ENCODE peak calls at places on chromosomes 12 and 14, in seven cellular contexts. L is CD8-positive, alpha-beta T cell; G is PC-3; S is lung; P is body of pancreas; B is GM23338; Q is K562. O is an unnamed sample.

GRCh38 chr12:131113562-131113961 is 159.9 kb downstream of the ADGRD1 start:
- DNase-seq in S (no peak), L (no peak), G (no peak), Q (no peak), B (no peak), P (no peak), O (no peak)

GRCh38 chr12:11812558-11813421 is 163.3 kb downstream of the ETV6 start:
- DNase-seq in B (peak; percentile 70), G (no peak), P (no peak), L (peak; percentile 52), S (no peak), Q (no peak), O (no peak)

GRCh38 chr12:57936513-57936883 is 4.9 kb upstream of the ATP23 start:
- DNase-seq in S (no peak), Q (no peak), P (no peak), B (no peak), G (no peak), L (no peak), O (no peak)

GRCh38 chr12:118571730-118572129 is 195.4 kb downstream of the SUDS3 start:
- DNase-seq in Q (no peak), S (no peak), B (no peak), G (no peak), P (no peak), L (no peak), O (no peak)

GRCh38 chr12:121770388-121770787 is 23.1 kb downstream of the RHOF start:
- DNase-seq in L (no peak), G (no peak), S (no peak), Q (no peak), P (no peak), B (no peak), O (no peak)

GRCh38 chr12:93441111-93441616 is 583 bp downstream of the UBE2N start:
- DNase-seq in B (peak; percentile 45), G (peak; percentile 12), L (peak; percentile 61), P (peak; percentile 21), Q (no peak), S (no peak), O (no peak)

GRCh38 chr12:62123721-62124203 is 136.4 kb upstream of the USP15 start:
- DNase-seq in B (peak; percentile 84), S (no peak), G (peak; percentile 57), Q (peak; percentile 33), P (peak; percentile 38), L (peak; percentile 52), O (peak; percentile 16)

GRCh38 chr14:50741571-50741970 is 73.5 kb upstream of the SAV1 start:
- DNase-seq in P (no peak), S (no peak), Q (no peak), B (no peak), G (peak; percentile 95), L (no peak), O (peak; percentile 44)

GRCh38 chr14:92651793-92652382 is 96.5 kb downstream of the LGMN start:
- DNase-seq in Q (no peak), G (no peak), S (peak; percentile 54), B (no peak), P (no peak), L (peak; percentile 74), O (no peak)

GRCh38 chr12:89939468-89940215 is 231.0 kb upstream of the ATP2B1 start:
- DNase-seq in G (no peak), P (no peak), S (no peak), B (no peak), L (no peak), Q (no peak), O (no peak)

GRCh38 chr12:3432176-3432742 is 58.7 kb upstream of the PRMT8 start:
- DNase-seq in G (no peak), B (peak; percentile 67), L (no peak), S (no peak), Q (no peak), P (no peak), O (no peak)

GRCh38 chr12:112190626-112191025 is 65.3 kb downstream of the TRAFD1 start:
- DNase-seq in S (no peak), B (no peak), L (no peak), P (peak; percentile 61), G (peak; percentile 34), Q (no peak), O (no peak)

GRCh38 chr12:48198619-48198973 is 4.5 kb downstream of the OR10AD1 start:
- DNase-seq in B (peak; percentile 56), S (no peak), Q (peak; percentile 32), L (no peak), G (no peak), P (peak; percentile 35), O (no peak)

GRCh38 chr14:73173092-73173735 is 36.9 kb downstream of the PSEN1 start:
- DNase-seq in G (peak; percentile 82), L (no peak), S (no peak), Q (peak; percentile 8), B (peak; percentile 37), P (no peak), O (peak; percentile 39)

GRCh38 chr12:46794593-46795190 is 31.1 kb downstream of the SLC38A4 start:
- DNase-seq in Q (no peak), B (no peak), S (no peak), G (no peak), P (no peak), L (no peak), O (no peak)

GRCh38 chr12:3012786-3013185 is 53.6 kb downstream of the TEAD4 start:
- DNase-seq in P (no peak), Q (no peak), L (no peak), G (no peak), S (no peak), B (no peak), O (peak; percentile 33)

GRCh38 chr12:69688496-69689427 is 10.3 kb downstream of the BEST3 start:
- DNase-seq in P (peak; percentile 29), L (peak; percentile 51), G (peak; percentile 97), Q (peak; percentile 30), S (peak; percentile 51), B (peak; percentile 57), O (peak; percentile 95)

GRCh38 chr12:101698782-101699347 is 1.4 kb downstream of the CHPT1 start:
- DNase-seq in S (no peak), P (no peak), G (peak; percentile 34), B (no peak), Q (peak; percentile 18), L (no peak), O (peak; percentile 13)

GRCh38 chr12:82124711-82125110 is 233.5 kb downstream of the CCDC59 start:
- DNase-seq in G (peak; percentile 2), B (no peak), P (no peak), Q (no peak), S (no peak), L (no peak), O (peak; percentile 63)

GRCh38 chr14:104005489-104005888 is 63.2 kb upstream of the RD3L start:
- DNase-seq in B (no peak), Q (no peak), L (no peak), P (no peak), G (no peak), S (no peak), O (no peak)
- H3K27ac ChIP-seq in B (no peak overlapping the region), Q (no peak overlapping the region), L (no peak overlapping the region), P (no peak overlapping the region), G (no peak overlapping the region), S (no peak overlapping the region), O (no peak overlapping the region)

GRCh38 chr14:36167431-36167830 is 9.1 kb downstream of the PTCSC3 start:
- DNase-seq in S (no peak), L (no peak), Q (no peak), B (peak; percentile 29), P (no peak), G (no peak), O (no peak)
- H3K27me3 ChIP-seq in S (no peaks in the 10 kb centered on the region), L (no peaks in the 10 kb centered on the region), Q (no peaks in the 10 kb centered on the region), B (no peaks in the 10 kb centered on the region), P (no peaks in the 10 kb centered on the region), G (peaks cover 95% of the 10 kb centered on the region), O (no peaks in the 10 kb centered on the region)

GRCh38 chr12:75969768-75970167 is 61.8 kb downstream of the PHLDA1 start:
- DNase-seq in L (no peak), Q (no peak), B (peak; percentile 79), G (no peak), P (no peak), S (peak; percentile 30), O (no peak)
- TF ChIP-seq CTCF in L (no peak), Q (no peak), B (no peak), G (no peak), P (no peak), S (no peak), O (no peak)

GRCh38 chr12:108697905-108698304 is 33.4 kb downstream of the CORO1C start:
- DNase-seq in B (no peak), Q (no peak), G (no peak), L (no peak), P (no peak), S (no peak), O (no peak)

GRCh38 chr12:108700833-108701450 is 30.4 kb downstream of the CORO1C start:
- DNase-seq in G (no peak), S (no peak), Q (no peak), P (no peak), L (no peak), B (no peak), O (no peak)

GRCh38 chr12:108702534-108702933 is 28.8 kb downstream of the CORO1C start:
- DNase-seq in Q (no peak), G (no peak), P (no peak), S (no peak), L (no peak), B (no peak), O (no peak)

GRCh38 chr12:108701779-108702435 is 29.4 kb downstream of the CORO1C start:
- DNase-seq in G (no peak), B (no peak), S (no peak), Q (no peak), P (no peak), L (no peak), O (peak; percentile 78)

DNA sequence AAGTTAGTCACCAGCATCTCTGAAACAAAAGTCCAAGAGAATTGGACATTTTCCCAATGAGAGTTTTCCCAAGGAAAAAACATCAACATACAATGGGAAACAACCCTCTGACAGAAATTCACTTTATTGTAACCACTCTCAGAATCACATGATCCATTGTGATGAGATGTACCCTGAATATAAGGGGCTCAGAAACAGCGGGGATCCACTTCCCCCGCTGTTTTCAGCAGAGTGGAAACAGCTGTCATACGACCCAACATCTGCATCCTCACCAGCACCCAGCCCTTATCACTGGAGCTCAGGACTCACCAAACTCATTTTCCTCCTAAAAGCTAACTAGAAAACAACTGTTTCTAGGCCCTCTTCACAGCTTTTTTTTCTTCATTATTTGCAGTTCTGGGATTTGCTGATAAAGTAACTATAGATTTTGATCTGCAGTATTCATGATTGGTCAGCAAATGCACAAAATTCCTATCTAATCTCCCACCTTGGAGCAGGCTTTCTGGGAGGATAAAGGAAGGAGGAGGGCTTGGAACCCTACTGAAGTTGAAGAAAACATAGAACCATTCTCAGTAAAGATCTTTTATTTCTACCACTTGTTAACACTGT is 31.3 kb downstream of the CORO1C start:
- DNase-seq in Q (peak; percentile 91), L (no peak), B (no peak), S (no peak), G (no peak), P (no peak), O (no peak)
- H3K27ac ChIP-seq in Q (peak overlapping the region; percentile 63), L (no peak overlapping the region), B (no peak overlapping the region), S (peak overlapping the region; percentile 45), G (no peak overlapping the region), P (no peak overlapping the region), O (no peak overlapping the region)

O was measured in astrocyte.